ENCODE peak calls at places on chromosomes 4 and X, in nine cellular contexts. N is upper lobe of right lung; P is tibial nerve; T is heart left ventricle; S is A549; J is brain microvascular endothelial cell; E is CD8-positive, alpha-beta T cell; Y is endothelial cell; U is Peyer's patch. D is an unnamed sample.

GRCh38 chr4:140989944-140990343 is 143.3 kb downstream of the RNF150 start:
- DNase-seq in N (no peak), P (no peak), T (no peak), S (no peak), J (no peak), E (no peak), Y (no peak), U (no peak), D (no peak)

GRCh38 chr4:39406763-39407583 is at the start of gene KLB:
- DNase-seq in N (no peak), P (no peak), T (no peak), S (peak), J (no peak), E (no peak), Y (no peak), U (no peak), D (no peak)

GRCh38 chr4:145299380-145300076 is 119.1 kb upstream of the OTUD4 start:
- DNase-seq in N (no peak), P (no peak), T (no peak), S (no peak), J (peak), E (no peak), Y (no peak), U (no peak), D (peak)

GRCh38 chr4:110475881-110476818 is at the start of gene ENPEP:
- DNase-seq in N (no peak), P (no peak), T (peak), S (no peak), J (peak), E (no peak), Y (no peak), U (no peak), D (no peak)

GRCh38 chrX:54248309-54248708 is 65.3 kb upstream of the FAM120C start:
- DNase-seq in N (no peak), P (no peak), T (no peak), S (peak), J (no peak), E (no peak), Y (no peak), U (no peak), D (peak)

GRCh38 chrX:71291381-71291780 is 7.9 kb downstream of the NONO start:
- DNase-seq in N (no peak), P (no peak), T (no peak), S (no peak), J (no peak), E (no peak), Y (no peak), U (no peak), D (no peak)

GRCh38 chrX:22395372-22395771 is 122.7 kb downstream of the CBLL2 start:
- DNase-seq in N (no peak), P (no peak), T (no peak), S (no peak), J (peak), E (no peak), Y (no peak), U (no peak), D (no peak)

GRCh38 chr4:27381806-27382205 is 521.2 kb downstream of the STIM2 start:
- DNase-seq in N (no peak), P (no peak), T (no peak), S (no peak), J (no peak), E (no peak), Y (no peak), U (no peak), D (no peak)

GRCh38 chr4:11805837-11806236 is 377.1 kb upstream of the HS3ST1 start:
- DNase-seq in N (no peak), P (no peak), T (no peak), S (peak), J (peak), E (no peak), Y (no peak), U (no peak), D (no peak)

GRCh38 chr4:54525602-54526001 is 132.2 kb upstream of the KIT start:
- DNase-seq in N (no peak), P (no peak), T (no peak), S (no peak), J (peak), E (no peak), Y (no peak), U (no peak), D (no peak)

DNA sequence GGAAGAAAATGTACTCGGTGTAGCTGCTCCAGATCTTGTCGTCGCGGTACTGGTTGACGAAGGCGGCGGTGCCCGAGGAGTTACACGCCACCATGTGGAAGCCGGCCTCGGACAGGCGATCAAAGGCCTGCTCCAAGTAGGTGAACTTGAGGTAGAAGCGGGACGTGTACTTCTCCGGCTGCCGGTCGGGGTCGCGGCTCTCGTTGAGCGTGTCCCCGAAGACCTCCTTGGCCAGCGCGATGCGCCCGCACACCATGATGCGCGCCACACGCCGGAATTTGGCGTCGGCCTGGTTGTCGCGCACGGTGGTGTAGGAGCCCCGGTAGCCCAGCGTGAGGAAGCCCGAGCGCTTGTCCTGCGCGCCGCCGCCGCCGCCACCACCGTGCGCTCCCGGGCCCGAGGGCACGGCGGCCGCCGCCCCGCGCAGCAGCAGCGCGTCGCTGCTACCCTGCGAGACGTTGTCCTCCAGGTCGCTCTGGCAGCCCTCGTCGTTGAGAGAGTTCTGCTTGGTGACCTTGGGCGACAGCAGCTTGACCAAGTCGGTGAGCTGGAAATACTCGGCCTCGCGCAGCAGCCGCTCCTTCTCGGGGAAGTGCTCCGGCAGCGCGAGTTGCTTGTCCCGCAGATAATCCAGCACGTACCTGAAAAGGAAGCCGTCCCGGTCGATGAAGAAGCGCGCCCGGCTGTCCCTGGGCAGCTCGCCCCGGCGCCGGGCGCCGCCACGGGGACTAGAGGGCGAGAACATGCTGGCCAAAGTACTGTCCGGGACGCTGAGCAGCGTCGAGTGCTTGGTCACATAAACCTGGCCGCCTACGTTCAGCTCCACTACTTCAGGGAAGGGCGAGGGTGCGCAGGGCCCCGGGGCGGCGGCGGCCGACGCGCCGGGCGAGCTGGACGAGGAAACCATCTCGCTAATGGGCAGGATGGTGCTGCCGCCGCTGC is 775 bp downstream of the KCTD8 start:
- DNase-seq in N (peak), P (peak), T (peak), S (no peak), J (no peak), E (no peak), Y (peak), U (no peak), D (peak)
- TF ChIP-seq CTCF in N (no peak), P (no peak), T (no peak), S (no peak), J (peak), E (no peak), Y (no peak), U (no peak), D (no peak)

GRCh38 chr4:174464949-174465348 is 57.3 kb downstream of the HPGD start:
- DNase-seq in N (no peak), P (no peak), T (no peak), S (no peak), J (no peak), E (no peak), Y (no peak), U (no peak), D (no peak)

GRCh38 chr4:174457468-174457867 is 64.8 kb downstream of the HPGD start:
- DNase-seq in N (no peak), P (no peak), T (no peak), S (no peak), J (no peak), E (no peak), Y (no peak), U (no peak), D (no peak)

GRCh38 chr4:174461438-174462106 is 60.7 kb downstream of the HPGD start:
- DNase-seq in N (no peak), P (no peak), T (no peak), S (peak), J (peak), E (no peak), Y (no peak), U (no peak), D (no peak)

GRCh38 chr4:174454815-174455473 is 67.3 kb downstream of the HPGD start:
- DNase-seq in N (no peak), P (no peak), T (no peak), S (no peak), J (no peak), E (no peak), Y (no peak), U (no peak), D (no peak)

DNA sequence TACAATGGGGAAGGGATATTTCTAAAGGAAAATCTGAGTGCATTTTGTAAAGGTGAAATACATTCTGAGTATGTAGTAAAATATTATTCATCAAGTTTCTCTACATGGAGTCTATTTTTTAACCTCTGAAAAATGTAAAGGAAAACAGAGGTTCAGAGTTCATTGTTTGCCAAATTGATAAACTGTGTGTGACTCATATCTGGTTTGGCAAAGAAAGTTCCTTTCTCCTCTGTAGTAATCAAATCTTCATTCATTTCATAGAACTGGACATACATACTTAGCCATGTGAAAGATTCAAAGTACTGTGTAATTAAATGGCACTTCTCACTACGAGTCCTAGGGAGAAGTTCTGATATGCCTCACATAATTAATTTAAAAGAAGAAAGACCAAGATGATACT is 61.6 kb downstream of the HPGD start:
- DNase-seq in N (no peak), P (no peak), T (no peak), S (no peak), J (peak), E (no peak), Y (no peak), U (no peak), D (no peak)
- TF ChIP-seq CTCF in N (no peak), P (no peak), T (no peak), S (no peak), J (no peak), E (no peak), Y (no peak), U (no peak), D (no peak)

GRCh38 chrX:24150051-24150790 is 692 bp downstream of the ZFX start:
- DNase-seq in N (peak), P (peak), T (peak), S (peak), J (peak), E (peak), Y (peak), U (peak), D (peak)
- TF ChIP-seq CTCF in N (peak), P (peak), T (peak), S (peak), J (peak), E (peak), Y (peak), U (peak), D (peak)

DNA sequence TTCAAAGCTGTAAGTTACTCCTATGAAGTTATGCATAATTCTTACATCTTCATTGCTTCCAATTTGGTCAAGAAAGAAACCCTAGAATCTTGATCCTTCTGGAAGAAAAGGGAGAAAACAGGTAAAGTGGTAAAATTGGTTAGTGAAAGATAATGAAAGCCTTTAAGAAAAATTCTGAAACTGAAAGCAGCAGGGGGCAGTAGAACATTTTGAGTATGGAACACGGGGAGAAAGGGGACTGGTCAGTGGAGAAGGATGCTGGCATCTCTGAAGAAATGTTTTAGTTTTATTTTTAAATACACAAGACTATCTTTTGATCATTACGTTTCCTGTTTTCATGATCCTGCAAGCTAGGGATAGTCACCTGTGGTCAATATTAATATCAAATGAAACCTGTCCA is 54.3 kb downstream of the SLIT2 start:
- DNase-seq in N (no peak), P (no peak), T (no peak), S (no peak), J (no peak), E (no peak), Y (no peak), U (no peak), D (no peak)
- TF ChIP-seq CTCF in N (peak), P (peak), T (no peak), S (no peak), J (peak), E (no peak), Y (no peak), U (no peak), D (no peak)

GRCh38 chr4:3720461-3720860 is 45.7 kb upstream of the ADRA2C start:
- DNase-seq in N (no peak), P (no peak), T (no peak), S (no peak), J (no peak), E (no peak), Y (no peak), U (no peak), D (no peak)

GRCh38 chr4:3719191-3719590 is 47.0 kb upstream of the ADRA2C start:
- DNase-seq in N (no peak), P (no peak), T (no peak), S (no peak), J (no peak), E (no peak), Y (no peak), U (no peak), D (no peak)

GRCh38 chr4:3721186-3721585 is 45.0 kb upstream of the ADRA2C start:
- DNase-seq in N (no peak), P (no peak), T (no peak), S (no peak), J (no peak), E (no peak), Y (no peak), U (no peak), D (no peak)

GRCh38 chr4:3718462-3718861 is 47.7 kb upstream of the ADRA2C start:
- DNase-seq in N (no peak), P (no peak), T (no peak), S (no peak), J (no peak), E (no peak), Y (no peak), U (no peak), D (no peak)

GRCh38 chr4:3719836-3720235 is 46.3 kb upstream of the ADRA2C start:
- DNase-seq in N (no peak), P (no peak), T (no peak), S (no peak), J (no peak), E (no peak), Y (no peak), U (no peak), D (no peak)
- TF ChIP-seq CTCF in N (no peak), P (no peak), T (no peak), S (no peak), J (no peak), E (no peak), Y (no peak), U (no peak), D (no peak)

GRCh38 chr4:41232406-41232805 is 18.1 kb upstream of the APBB2 start:
- DNase-seq in N (no peak), P (no peak), T (no peak), S (no peak), J (peak), E (no peak), Y (no peak), U (no peak), D (no peak)
- TF ChIP-seq CTCF in N (no peak), P (no peak), T (no peak), S (no peak), J (peak), E (no peak), Y (no peak), U (no peak), D (no peak)

GRCh38 chr4:7240341-7240740 is 48.0 kb downstream of the SORCS2 start:
- DNase-seq in N (no peak), P (no peak), T (no peak), S (no peak), J (no peak), E (no peak), Y (no peak), U (no peak), D (no peak)
- TF ChIP-seq CTCF in N (no peak), P (no peak), T (no peak), S (no peak), J (peak), E (no peak), Y (no peak), U (no peak), D (no peak)